ENCODE peak calls at places on chromosome 11, in eight cellular contexts. Z is pancreas, I is lung, D is esophagus squamous epithelium, W is coronary artery, Y is MM.1S, R is iPS DF 6.9, C is left ventricle myocardium inferior. J is an unnamed sample.

GRCh38 chr11:119522609-119523008 is 99.6 kb upstream of the THY1 start:
- DNase-seq in C (no peak), Y (no peak), Z (no peak), I (no peak), R (no peak), D (no peak), W (no peak), J (no peak)

GRCh38 chr11:10164621-10165020 is 129.4 kb downstream of the SBF2 start:
- DNase-seq in W (no peak), Y (no peak), C (no peak), D (no peak), R (no peak), I (no peak), Z (no peak), J (no peak)

GRCh38 chr11:10925149-10925926 is 67.5 kb upstream of the ZBED5 start:
- DNase-seq in R (no peak), W (no peak), D (no peak), Y (no peak), C (no peak), Z (no peak), I (no peak), J (no peak)

GRCh38 chr11:93054881-93055280 is 85.4 kb downstream of the MTNR1B start:
- DNase-seq in C (no peak), I (no peak), W (no peak), Z (no peak), Y (no peak), R (no peak), D (no peak), J (no peak)

GRCh38 chr11:112826788-112827187 is 134.4 kb upstream of the NCAM1 start:
- DNase-seq in C (no peak), Z (no peak), D (no peak), I (no peak), Y (no peak), W (no peak), R (no peak), J (peak)

GRCh38 chr11:126328001-126328390 is 24.1 kb downstream of the DCPS start:
- DNase-seq in Z (no peak), R (no peak), Y (no peak), W (no peak), C (no peak), D (no peak), I (no peak), J (no peak)

GRCh38 chr11:119236490-119236889 is 30.4 kb downstream of the CBL start:
- DNase-seq in R (no peak), D (no peak), C (no peak), Y (no peak), I (no peak), W (no peak), Z (no peak), J (no peak)

GRCh38 chr11:12692238-12693074 is 18.2 kb downstream of the TEAD1 start:
- DNase-seq in I (peak), W (peak), Z (peak), C (peak), D (peak), Y (no peak), R (no peak), J (no peak)

GRCh38 chr11:269146-269890 is 8.9 kb upstream of the NLRP6 start:
- DNase-seq in D (no peak), R (no peak), Y (peak), W (no peak), Z (no peak), C (no peak), I (peak), J (no peak)

GRCh38 chr11:2150206-2150847 is 10.7 kb downstream of the INS start:
- DNase-seq in W (no peak), C (no peak), D (no peak), R (no peak), Z (no peak), I (no peak), Y (no peak), J (no peak)

GRCh38 chr11:665707-666281 is 28.7 kb downstream of the DRD4 start:
- DNase-seq in C (no peak), Z (no peak), W (no peak), D (no peak), R (no peak), Y (no peak), I (no peak), J (no peak)

GRCh38 chr11:76673164-76674142 is 2.9 kb upstream of the LRRC32 start:
- DNase-seq in R (no peak), I (no peak), Z (no peak), Y (no peak), C (no peak), D (no peak), W (no peak), J (no peak)

GRCh38 chr11:67120456-67120855 is 1.4 kb downstream of the KDM2A start:
- DNase-seq in Z (no peak), W (no peak), C (no peak), R (no peak), I (no peak), Y (no peak), D (no peak), J (no peak)

GRCh38 chr11:111730871-111731591 is 35.2 kb downstream of the PPP2R1B start:
- DNase-seq in C (peak), Z (peak), D (no peak), W (no peak), R (no peak), I (no peak), Y (no peak), J (no peak)

GRCh38 chr11:10505278-10506012 is 35.5 kb downstream of the RNF141 start:
- DNase-seq in W (no peak), I (no peak), D (no peak), Y (no peak), R (no peak), C (no peak), Z (no peak), J (no peak)

GRCh38 chr11:61892085-61892370 is 683 bp upstream of the FADS3 start:
- DNase-seq in W (no peak), C (no peak), Y (no peak), R (no peak), I (no peak), D (no peak), Z (no peak), J (no peak)

GRCh38 chr11:86101941-86102407 is 33.1 kb upstream of the PICALM start:
- DNase-seq in C (no peak), I (no peak), D (no peak), Y (no peak), R (no peak), W (no peak), Z (no peak), J (no peak)

GRCh38 chr11:77189588-77190210 is 61.7 kb downstream of the MYO7A start:
- DNase-seq in C (no peak), I (no peak), W (no peak), Z (no peak), R (no peak), D (no peak), Y (no peak), J (no peak)

GRCh38 chr11:67376421-67376820 is 3.0 kb upstream of the CLCF1 start:
- DNase-seq in C (no peak), D (no peak), I (no peak), W (no peak), Z (no peak), Y (no peak), R (no peak), J (no peak)

GRCh38 chr11:17718510-17718962 is 835 bp upstream of the MYOD1 start:
- DNase-seq in I (no peak), R (no peak), Y (no peak), C (no peak), Z (no peak), W (no peak), D (no peak), J (no peak)

GRCh38 chr11:21838422-21838821 is 354.5 kb upstream of the ANO5 start:
- DNase-seq in R (no peak), D (no peak), Z (no peak), I (no peak), Y (no peak), C (no peak), W (no peak), J (no peak)

GRCh38 chr11:10777393-10777793 is 26.3 kb downstream of the CTR9 start:
- DNase-seq in C (no peak), D (no peak), R (no peak), I (no peak), W (no peak), Y (no peak), Z (no peak), J (no peak)

GRCh38 chr11:26219506-26220117 is 112.3 kb upstream of the ANO3 start:
- DNase-seq in Y (peak), I (no peak), D (no peak), Z (no peak), W (no peak), C (no peak), R (no peak), J (no peak)

GRCh38 chr11:96188625-96189006 is 154.4 kb downstream of the MAML2 start:
- DNase-seq in D (no peak), I (no peak), C (no peak), Z (no peak), Y (peak), W (no peak), R (no peak), J (no peak)

GRCh38 chr11:17630936-17631335 is 83.9 kb downstream of the OTOG start:
- DNase-seq in Y (no peak), R (no peak), C (no peak), I (peak), D (no peak), W (no peak), Z (no peak), J (no peak)

GRCh38 chr11:63132985-63133775 is 10.8 kb downstream of the SLC22A24 start:
- DNase-seq in C (no peak), W (no peak), R (no peak), D (no peak), Z (peak), Y (no peak), I (no peak), J (no peak)

GRCh38 chr11:94895971-94896370 is 77.4 kb downstream of the CWC15 start:
- DNase-seq in C (no peak), D (no peak), Y (no peak), I (no peak), W (no peak), Z (no peak), R (no peak), J (no peak)

GRCh38 chr11:84757711-84758110 is 869.4 kb downstream of the DLG2 start:
- DNase-seq in R (no peak), W (no peak), Y (no peak), I (no peak), D (no peak), C (no peak), Z (no peak), J (no peak)

GRCh38 chr11:119537641-119538253 is 114.8 kb upstream of the THY1 start:
- DNase-seq in D (no peak), Y (no peak), C (no peak), W (peak), I (no peak), Z (no peak), R (no peak), J (no peak)

DNA sequence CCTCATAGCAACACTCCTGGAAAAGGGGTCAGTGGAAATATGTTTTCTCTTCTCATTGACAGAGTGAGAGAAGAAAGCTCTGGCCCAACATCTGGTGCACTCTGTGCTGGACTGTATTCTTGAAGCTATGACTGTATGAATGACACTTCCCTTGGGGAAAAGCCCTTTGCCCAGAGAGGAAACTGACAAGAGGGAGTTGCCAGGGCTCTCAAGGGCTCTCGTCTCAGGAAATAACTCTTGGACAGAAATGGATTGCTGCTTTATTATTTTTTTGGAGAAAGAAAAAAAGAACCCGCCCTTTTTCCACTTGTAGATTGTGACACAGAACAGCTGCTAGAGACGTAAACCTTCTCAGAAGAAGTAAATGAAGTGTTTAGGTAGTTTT is 11.4 kb downstream of the ETS1 start:
- DNase-seq in Z (peak), C (no peak), Y (no peak), D (no peak), R (no peak), W (no peak), I (peak), J (no peak)
- H3K27ac ChIP-seq in Z (peak), C (peak), Y (peak), D (no peak), R (no peak), W (no peak), I (peak), J (peak)

DNA sequence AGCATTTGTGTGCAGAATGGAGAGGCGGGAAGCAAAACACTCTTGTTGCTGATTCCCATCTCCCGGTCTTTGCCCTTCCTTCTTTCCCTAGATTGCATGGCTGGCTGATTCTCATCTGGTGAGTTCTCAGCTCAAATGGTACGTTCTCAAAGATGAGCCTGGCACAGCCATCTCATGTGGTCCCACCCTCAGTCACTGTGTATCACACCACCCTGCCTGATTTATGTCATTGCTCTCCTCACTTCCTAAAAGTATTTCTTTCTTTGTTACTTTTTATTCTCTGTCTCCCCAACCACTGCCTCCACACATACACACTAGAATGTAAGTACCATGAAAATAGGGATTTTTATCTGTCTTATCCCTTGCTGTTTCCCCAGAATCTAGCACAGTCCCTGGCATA is 66.8 kb downstream of the ARFGAP2 start:
- DNase-seq in I (no peak), C (no peak), Y (no peak), W (no peak), Z (no peak), R (no peak), D (no peak), J (no peak)
- H3K27ac ChIP-seq in I (no peak), C (no peak), Y (no peak), W (no peak), Z (no peak), R (no peak), D (no peak), J (peak)

DNA sequence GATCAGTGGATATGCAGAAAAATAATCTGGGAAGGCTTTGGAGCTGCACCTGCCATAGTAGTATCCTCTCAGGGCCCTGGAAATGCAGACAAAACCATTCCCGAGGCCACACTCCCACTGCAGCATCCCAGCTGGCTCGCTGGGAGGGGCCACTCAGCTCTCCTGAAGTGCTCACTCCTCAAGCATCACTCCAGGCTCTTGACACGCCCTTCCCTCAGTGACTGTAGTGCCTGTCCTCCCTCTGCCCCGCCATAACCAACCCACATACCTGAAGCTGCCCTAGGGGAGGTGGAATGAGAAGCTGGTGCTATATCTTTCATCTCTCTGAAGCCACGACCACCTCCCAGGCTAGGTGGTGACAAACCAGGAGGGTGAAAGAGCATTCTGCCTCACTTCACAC is 4.8 kb downstream of the DSCAML1 start:
- DNase-seq in C (no peak), W (no peak), I (peak), Y (no peak), D (no peak), R (no peak), Z (no peak), J (no peak)
- H3K27ac ChIP-seq in C (no peak), W (no peak), I (no peak), Y (no peak), D (no peak), R (no peak), Z (no peak), J (no peak)

GRCh38 chr11:65206441-65206841 is 24.7 kb downstream of the CAPN1 start:
- DNase-seq in D (no peak), Z (no peak), Y (no peak), R (no peak), I (no peak), W (no peak), C (no peak), J (no peak)

GRCh38 chr11:65209711-65210360 is 28.1 kb downstream of the CAPN1 start:
- DNase-seq in Z (no peak), W (no peak), C (no peak), I (no peak), Y (no peak), D (no peak), R (no peak), J (no peak)

GRCh38 chr11:65206901-65207300 is 25.2 kb downstream of the CAPN1 start:
- DNase-seq in W (no peak), R (no peak), I (no peak), Y (no peak), C (no peak), D (no peak), Z (no peak), J (no peak)

GRCh38 chr11:65208785-65209710 is 27.3 kb downstream of the CAPN1 start:
- DNase-seq in C (no peak), Y (no peak), Z (no peak), D (no peak), R (no peak), W (no peak), I (no peak), J (no peak)

DNA sequence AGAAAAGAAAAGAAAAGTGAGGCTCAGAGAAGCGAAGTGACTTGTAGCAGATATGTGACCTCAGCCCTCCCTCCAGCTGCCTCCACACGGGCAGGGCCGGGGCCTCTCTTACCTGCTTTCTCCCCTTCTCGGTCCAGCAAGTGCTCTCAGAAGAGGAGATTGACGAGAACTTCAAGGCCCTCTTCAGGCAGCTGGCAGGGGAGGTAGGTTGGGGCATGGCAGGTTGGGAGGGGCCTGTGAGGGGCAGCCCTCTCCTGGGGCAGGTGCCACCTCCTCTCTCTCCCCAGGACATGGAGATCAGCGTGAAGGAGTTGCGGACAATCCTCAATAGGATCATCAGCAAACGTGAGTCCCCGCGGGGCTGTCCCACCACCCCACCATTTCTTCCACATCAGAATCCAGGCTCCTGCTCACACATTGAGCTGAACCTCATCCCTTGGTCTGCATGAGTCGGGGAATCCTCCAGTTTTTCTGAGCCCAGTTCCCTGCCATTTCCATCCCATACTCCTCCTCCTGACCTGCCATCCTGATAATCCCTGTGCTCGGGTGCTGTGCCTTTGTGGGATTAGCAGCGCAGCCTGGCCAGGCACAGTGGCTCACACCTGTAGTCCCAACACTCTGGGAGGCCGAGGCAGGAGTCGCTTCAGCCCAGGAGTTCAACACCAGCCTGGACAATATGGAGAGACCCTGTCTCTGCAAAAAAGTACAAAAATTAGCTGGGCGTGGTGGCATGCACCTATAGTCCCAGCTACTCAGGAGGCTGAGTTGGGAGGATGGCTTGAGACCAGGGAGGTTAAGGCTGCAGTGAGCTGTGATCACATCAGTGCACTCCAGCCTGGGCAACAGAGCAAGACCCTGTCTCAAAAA is 26.4 kb downstream of the CAPN1 start:
- DNase-seq in D (no peak), C (no peak), W (no peak), Z (no peak), Y (no peak), I (peak), R (no peak), J (no peak)
- H3K27ac ChIP-seq in D (no peak), C (no peak), W (no peak), Z (no peak), Y (no peak), I (peak), R (no peak), J (no peak)

GRCh38 chr11:70402685-70403084 is 4.4 kb downstream of the CTTN start:
- DNase-seq in I (no peak), Z (no peak), Y (no peak), W (no peak), D (no peak), R (no peak), C (no peak), J (no peak)

GRCh38 chr11:70399681-70400112 is 1.4 kb downstream of the CTTN start:
- DNase-seq in W (peak), Y (no peak), C (peak), I (peak), Z (peak), R (no peak), D (no peak), J (peak)

GRCh38 chr11:70397983-70398833 is at the start of gene CTTN:
- DNase-seq in I (peak), D (no peak), W (peak), R (peak), Y (peak), Z (peak), C (peak), J (no peak)

GRCh38 chr11:70398834-70399680 is 728 bp downstream of the CTTN start:
- DNase-seq in Z (peak), W (no peak), I (peak), R (no peak), Y (no peak), D (no peak), C (no peak), J (no peak)

GRCh38 chr11:70400643-70401042 is 2.3 kb downstream of the CTTN start:
- DNase-seq in Z (no peak), W (no peak), I (no peak), C (no peak), D (no peak), R (no peak), Y (no peak), J (no peak)
- H3K27ac ChIP-seq in Z (peak), W (peak), I (peak), C (peak), D (peak), R (no peak), Y (no peak), J (peak)

GRCh38 chr11:83336993-83337392 is 50.8 kb upstream of the CCDC90B start:
- DNase-seq in D (no peak), Y (no peak), R (no peak), Z (no peak), I (no peak), W (no peak), C (no peak), J (peak)

GRCh38 chr11:83330303-83330702 is 44.1 kb upstream of the CCDC90B start:
- DNase-seq in D (no peak), I (no peak), R (no peak), C (no peak), Y (no peak), W (no peak), Z (no peak), J (no peak)

GRCh38 chr11:83335446-83336070 is 49.4 kb upstream of the CCDC90B start:
- DNase-seq in Y (no peak), R (no peak), C (no peak), D (no peak), W (no peak), I (no peak), Z (no peak), J (peak)
- H3K27ac ChIP-seq in Y (no peak), R (no peak), C (no peak), D (no peak), W (no peak), I (no peak), Z (no peak), J (no peak)

J was measured in esophagus muscularis mucosa.